ENCODE peak calls at places on chromosomes 2 and 18, in six cellular contexts. G, U, Q, Y, O and S are unnamed samples.

GRCh38 chr2:208046686-208047085 is 21.4 kb upstream of the PLEKHM3 start:
- DNase-seq in O (no peak), G (no peak), Q (no peak), Y (no peak), U (peak; percentile 53), S (no peak)

GRCh38 chr2:68726100-68726499 is 8.5 kb upstream of the ARHGAP25 start:
- DNase-seq in O (no peak), U (no peak), Q (no peak), Y (no peak), G (no peak), S (no peak)

GRCh38 chr2:84815146-84815545 is 65.7 kb downstream of the TRABD2A start:
- DNase-seq in U (peak; percentile 70), G (no peak), O (no peak), Y (no peak), Q (no peak), S (no peak)

GRCh38 chr18:75926811-75927210 is 499.3 kb upstream of the SMIM21 start:
- DNase-seq in O (peak; percentile 7), U (no peak), Y (no peak), Q (no peak), G (no peak), S (no peak)

GRCh38 chr18:34594243-34594642 is 115.9 kb upstream of the DTNA start:
- DNase-seq in Q (no peak), U (no peak), O (no peak), Y (no peak), G (no peak), S (no peak)

GRCh38 chr2:193895226-193895625 is 1700.5 kb upstream of the TMEFF2 start:
- DNase-seq in G (no peak), Y (no peak), O (no peak), U (no peak), Q (no peak), S (no peak)

GRCh38 chr18:44766461-44766860 is 85.8 kb downstream of the SETBP1 start:
- DNase-seq in O (no peak), Q (no peak), Y (no peak), U (no peak), G (no peak), S (no peak)

GRCh38 chr2:233076749-233077148 is 16.6 kb downstream of the INPP5D start:
- DNase-seq in Y (no peak), G (no peak), O (no peak), U (no peak), Q (no peak), S (peak; percentile 74)

GRCh38 chr2:101387151-101387807 is at the start of gene CREG2:
- DNase-seq in G (peak; percentile 74), Q (peak; percentile 75), Y (peak; percentile 77), O (peak; percentile 73), U (peak; percentile 55), S (peak; percentile 76)

DNA sequence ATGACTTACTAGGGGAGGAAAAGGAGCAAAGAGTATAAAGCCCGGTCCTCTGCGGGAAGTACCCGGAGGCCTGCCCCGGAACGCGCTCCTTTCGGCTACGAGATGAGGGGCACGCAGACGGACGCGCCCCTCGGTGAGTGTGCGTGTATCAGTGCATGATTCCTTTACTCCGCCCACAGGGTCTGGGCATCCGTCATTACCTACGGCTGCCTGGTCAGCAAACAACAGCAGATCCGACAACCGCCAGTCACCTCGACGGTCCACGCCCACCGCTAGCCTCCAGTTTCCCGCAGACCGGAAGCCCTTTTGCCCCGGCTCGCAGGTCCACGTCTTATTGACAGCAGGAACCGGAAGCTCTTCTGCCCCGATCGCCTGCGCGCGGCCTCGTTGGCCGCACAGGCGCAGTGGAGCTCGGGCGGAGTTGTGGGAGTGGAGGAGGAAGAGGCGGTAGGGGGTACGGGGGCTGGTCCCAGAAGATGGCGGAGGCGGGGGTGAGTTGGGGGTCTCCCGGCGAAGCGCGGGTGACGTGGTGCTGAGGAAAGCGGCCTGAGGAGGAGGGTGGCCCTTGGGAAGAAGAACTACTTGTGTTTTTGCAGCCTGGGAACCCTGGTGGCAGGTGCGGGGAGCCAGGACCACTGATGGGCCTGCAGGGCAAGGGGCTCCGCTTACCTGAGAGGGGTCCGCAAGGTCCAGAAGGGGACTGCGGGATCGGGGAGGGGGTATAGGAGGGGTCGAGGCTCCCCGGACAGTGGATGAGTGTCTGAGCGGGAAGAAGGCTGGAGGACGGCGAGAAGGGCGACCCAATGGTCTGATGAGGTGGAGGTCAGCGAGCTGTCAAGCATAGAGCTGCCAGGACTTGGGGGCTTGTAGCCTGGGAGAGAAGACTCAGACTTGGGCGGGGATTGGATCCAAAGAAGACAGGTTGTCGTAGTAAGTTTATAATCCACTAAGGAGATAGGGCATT is at the start of gene INSIG2:
- DNase-seq in Q (peak; percentile 96), Y (peak; percentile 96), G (peak; percentile 93), O (peak; percentile 97), U (peak; percentile 91), S (peak; percentile 99)
- TF ChIP-seq POLR2A in Q (no peak), Y (peak; percentile 60), G (no peak), O (peak; percentile 67), U (no peak), S (peak; percentile 42)

GRCh38 chr18:41767960-41768359 is 187.1 kb upstream of the PIK3C3 start:
- DNase-seq in U (peak; percentile 48), G (no peak), Q (no peak), O (peak; percentile 5), Y (no peak), S (peak; percentile 49)
- TF ChIP-seq CTCF in U (peak; percentile 37), G (no peak), Q (no peak), O (no peak), Y (no peak), S (no peak)

GRCh38 chr18:48541026-48541746 is 2.4 kb downstream of the CTIF start:
- DNase-seq in O (peak; percentile 57), G (peak; percentile 84), U (peak; percentile 75), Q (peak; percentile 74), Y (peak; percentile 86), S (peak; percentile 85)
- TF ChIP-seq POLR2A in O (no peak), G (no peak), U (peak; percentile 65), Q (no peak), Y (peak; percentile 66), S (no peak)

GRCh38 chr2:201559067-201559710 is 84.1 kb downstream of the TMEM237 start:
- DNase-seq in Q (no peak), O (no peak), G (no peak), U (no peak), Y (no peak), S (no peak)

GRCh38 chr2:201558232-201558631 is 85.1 kb downstream of the TMEM237 start:
- DNase-seq in O (no peak), G (no peak), U (no peak), Y (no peak), Q (no peak), S (no peak)

DNA sequence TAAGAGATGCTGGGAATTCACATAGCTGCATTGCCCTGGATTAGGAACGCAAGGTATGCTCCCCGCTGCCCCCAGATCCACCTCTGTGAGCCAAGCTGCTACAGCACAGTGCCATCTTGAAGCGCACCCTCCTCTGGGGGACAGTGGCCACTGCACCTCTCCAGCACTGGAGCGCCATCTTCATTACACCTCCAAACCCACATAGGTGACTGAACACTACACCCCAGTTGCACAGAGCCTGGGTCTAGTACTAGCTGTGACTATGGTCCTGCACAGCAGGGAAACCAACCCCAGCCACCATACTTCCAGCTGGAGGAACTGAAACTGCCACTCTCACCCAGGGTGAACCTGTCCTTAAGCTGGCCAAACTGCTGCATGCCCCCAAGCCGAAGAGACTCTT is 84.6 kb downstream of the TMEM237 start:
- DNase-seq in G (no peak), Q (no peak), U (no peak), Y (no peak), O (no peak), S (no peak)
- TF ChIP-seq CTCF in G (no peak), Q (no peak), U (no peak), Y (no peak), O (no peak), S (no peak)